ENCODE peak calls at places on chromosomes 13 and 19, in nine cellular contexts. E is tibial nerve, F is gastrocnemius medialis, J is IMR-90, R is breast epithelium, C is sigmoid colon, I is adrenal gland, P is stomach, N is erythroblast. B is an unnamed sample.

GRCh38 chr19:19345970-19346369 is 25.3 kb downstream of the MAU2 start:
- DNase-seq in R (no peak), I (no peak), E (no peak), N (no peak), P (no peak), C (no peak), F (no peak), J (no peak), B (no peak)

GRCh38 chr19:37953125-37953524 is 46.1 kb downstream of the SIPA1L3 start:
- DNase-seq in I (no peak), P (no peak), R (no peak), F (no peak), J (no peak), E (no peak), N (no peak), C (no peak), B (no peak)

GRCh38 chr19:17688853-17689595 is 870 bp upstream of the UNC13A start:
- DNase-seq in P (no peak), I (no peak), R (no peak), N (no peak), F (no peak), J (no peak), E (no peak), C (no peak), B (no peak)

GRCh38 chr13:49113526-49114286 is 106.4 kb upstream of the MLNR start:
- DNase-seq in I (no peak), C (no peak), F (no peak), J (peak; percentile 82), R (no peak), E (no peak), N (no peak), P (no peak), B (peak; percentile 81)

GRCh38 chr19:48900477-48901452 is 653 bp downstream of the NUCB1 start:
- DNase-seq in F (no peak), J (peak; percentile 35), I (no peak), R (peak; percentile 32), N (peak; percentile 73), E (no peak), P (no peak), C (peak; percentile 74), B (peak; percentile 48)

GRCh38 chr13:49716615-49717014 is 25.3 kb upstream of the EBPL start:
- DNase-seq in C (no peak), J (no peak), R (no peak), N (no peak), P (no peak), F (no peak), I (no peak), E (no peak), B (no peak)

GRCh38 chr13:42720116-42720857 is 61.1 kb upstream of the FAM216B start:
- DNase-seq in J (peak; percentile 99), E (no peak), N (no peak), C (peak; percentile 75), R (no peak), P (peak; percentile 28), F (no peak), I (peak; percentile 45), B (peak; percentile 94)

GRCh38 chr19:40006273-40006691 is 9.4 kb downstream of the ZNF546 start:
- DNase-seq in J (peak; percentile 95), C (no peak), R (no peak), N (no peak), E (no peak), P (no peak), F (no peak), I (no peak), B (no peak)

GRCh38 chr19:28290963-28291657 is 921.8 kb downstream of the UQCRFS1 start:
- DNase-seq in F (no peak), R (no peak), C (no peak), E (no peak), N (no peak), I (no peak), P (no peak), J (no peak), B (no peak)

GRCh38 chr19:43474986-43475705 is 9.7 kb upstream of the LYPD3 start:
- DNase-seq in F (peak; percentile 84), E (peak; percentile 91), C (peak; percentile 98), I (peak; percentile 98), R (peak; percentile 90), N (peak; percentile 92), P (peak; percentile 96), J (peak; percentile 97), B (peak; percentile 74)

GRCh38 chr19:38386968-38387549 is 775 bp downstream of the GGN start:
- DNase-seq in F (peak; percentile 72), R (no peak), J (no peak), E (no peak), I (no peak), N (peak; percentile 63), P (no peak), C (no peak), B (peak; percentile 39)

GRCh38 chr13:108086678-108087077 is 128.7 kb downstream of the LIG4 start:
- DNase-seq in N (no peak), P (no peak), I (no peak), J (peak; percentile 46), E (no peak), R (no peak), F (no peak), C (no peak), B (peak; percentile 49)

GRCh38 chr13:113050856-113051431 is 54.6 kb upstream of the F7 start:
- DNase-seq in J (no peak), E (no peak), F (no peak), N (no peak), R (no peak), I (no peak), P (no peak), C (no peak), B (no peak)

GRCh38 chr19:46824887-46825730 is 25.5 kb downstream of the AP2S1 start:
- DNase-seq in I (no peak), C (no peak), R (no peak), P (no peak), E (no peak), J (no peak), N (no peak), F (no peak), B (no peak)

GRCh38 chr13:42495256-42495655 is 78.7 kb upstream of the TNFSF11 start:
- DNase-seq in P (no peak), J (no peak), I (no peak), F (no peak), R (no peak), E (no peak), N (peak; percentile 5), C (no peak), B (no peak)

GRCh38 chr13:69910800-69911199 is 196.8 kb upstream of the ATXN8OS start:
- DNase-seq in R (no peak), F (no peak), P (no peak), N (no peak), C (no peak), J (no peak), E (no peak), I (no peak), B (no peak)

GRCh38 chr13:40806241-40806640 is 16.8 kb downstream of the SLC25A15 start:
- DNase-seq in C (no peak), R (no peak), P (no peak), J (no peak), F (no peak), E (no peak), N (no peak), I (no peak), B (no peak)

GRCh38 chr13:99800004-99800403 is 171.6 kb downstream of the ZIC5 start:
- DNase-seq in C (no peak), J (no peak), N (no peak), R (no peak), E (no peak), F (no peak), P (no peak), I (no peak), B (no peak)

GRCh38 chr13:31073859-31074718 is 87.6 kb downstream of the HSPH1 start:
- DNase-seq in P (no peak), C (no peak), J (peak; percentile 69), I (no peak), R (peak; percentile 17), F (no peak), N (no peak), E (no peak), B (peak; percentile 9)

GRCh38 chr13:60303166-60303565 is 93.9 kb upstream of the TDRD3 start:
- DNase-seq in J (no peak), R (no peak), E (no peak), F (no peak), I (no peak), P (no peak), C (no peak), N (peak; percentile 40), B (no peak)

GRCh38 chr19:58538257-58539168 is 5.4 kb upstream of the TRIM28 start:
- DNase-seq in C (peak; percentile 62), P (peak; percentile 47), I (no peak), N (peak; percentile 59), R (no peak), E (no peak), F (no peak), J (no peak), B (no peak)
- TF ChIP-seq POLR2A in C (no peak), P (no peak), I (no peak), N (no peak), R (no peak), E (no peak), F (no peak), J (no peak), B (no peak)

DNA sequence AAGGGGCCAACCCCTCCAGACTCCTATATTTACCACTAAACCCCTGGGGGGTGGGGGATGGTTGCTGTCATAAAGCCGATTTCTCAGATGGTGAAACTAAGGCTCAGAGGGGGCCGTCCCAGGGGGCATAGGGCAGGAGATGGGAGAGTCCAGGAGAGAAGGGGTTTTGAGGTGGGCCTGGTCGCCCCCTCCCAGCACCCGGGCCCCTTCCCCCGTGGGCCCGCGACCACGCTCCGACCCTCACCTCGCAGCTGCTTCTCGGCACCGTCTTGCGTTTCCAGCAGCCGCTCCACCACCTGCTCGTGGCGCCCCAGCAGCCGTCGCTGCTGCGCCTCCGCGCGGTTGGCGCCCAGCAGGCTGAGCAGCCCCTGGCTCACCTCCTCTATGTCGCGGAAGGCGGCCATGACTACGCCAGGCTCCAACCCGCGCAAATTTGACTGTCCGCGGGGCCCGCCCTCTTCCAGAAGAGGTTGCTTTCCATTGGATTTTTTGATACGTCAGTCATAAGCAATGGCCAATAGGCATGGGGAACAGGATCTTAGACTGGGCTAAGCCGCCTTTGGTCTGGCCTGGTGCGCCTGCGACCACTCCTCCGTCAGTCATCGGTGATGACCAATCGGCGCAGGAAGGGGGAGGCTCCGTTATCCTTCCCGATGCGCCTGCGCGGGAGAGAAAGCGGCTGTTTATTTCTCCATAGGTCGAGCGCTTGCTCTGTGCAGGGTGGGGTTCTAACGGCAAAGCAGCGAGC is at the start of gene SPC24:
- DNase-seq in F (peak; percentile 95), R (peak; percentile 92), E (peak; percentile 79), J (peak; percentile 99), N (peak; percentile 99), I (peak; percentile 98), P (peak; percentile 94), C (peak; percentile 98), B (peak; percentile 99)
- TF ChIP-seq POLR2A in F (no peak), R (no peak), E (peak; percentile 65), J (peak; percentile 35), N (peak; percentile 95), I (no peak), P (no peak), C (no peak), B (peak; percentile 78)

GRCh38 chr19:5211217-5211822 is 129.3 kb downstream of the PTPRS start:
- DNase-seq in F (no peak), J (no peak), C (no peak), N (no peak), P (no peak), E (no peak), R (no peak), I (no peak), B (no peak)
- TF ChIP-seq POLR2A in F (no peak), J (no peak), C (no peak), N (no peak), P (no peak), E (no peak), R (no peak), I (no peak), B (no peak)

GRCh38 chr19:7618771-7619510 is 10.4 kb downstream of the XAB2 start:
- DNase-seq in P (peak; percentile 96), N (no peak), F (peak; percentile 30), C (no peak), E (no peak), I (peak; percentile 80), R (peak; percentile 94), J (no peak), B (no peak)
- TF ChIP-seq POLR2A in P (peak; percentile 59), N (no peak), F (no peak), C (no peak), E (no peak), I (no peak), R (no peak), J (no peak), B (no peak)